ENCODE peak calls at places on chromosome 7, in four cellular contexts. I, B, K and M are unnamed samples.

GRCh38 chr7:29327455-29327854 is 132.9 kb downstream of the CHN2 start:
- DNase-seq in K (no peak), B (no peak), I (no peak), M (no peak)

GRCh38 chr7:76358053-76358477 is 726 bp downstream of the YWHAG start:
- DNase-seq in I (peak), K (no peak), B (peak), M (peak)

GRCh38 chr7:27520828-27521790 is 141.6 kb downstream of the HIBADH start:
- DNase-seq in K (no peak), I (no peak), B (peak), M (peak)

GRCh38 chr7:142301299-142301698 is 43.4 kb upstream of the PRSS58 start:
- DNase-seq in K (no peak), I (no peak), B (no peak), M (no peak)

GRCh38 chr7:8089036-8089780 is 120.6 kb downstream of the GLCCI1 start:
- DNase-seq in I (no peak), B (no peak), K (no peak), M (no peak)

GRCh38 chr7:101075646-101076045 is 9.6 kb upstream of the TRIM56 start:
- DNase-seq in I (no peak), B (no peak), K (no peak), M (no peak)

GRCh38 chr7:97307521-97308108 is 190.1 kb downstream of the SDHAF3 start:
- DNase-seq in I (no peak), B (peak), K (no peak), M (peak)

GRCh38 chr7:151245360-151246160 is 2.9 kb downstream of the SMARCD3 start:
- DNase-seq in K (no peak), I (peak), B (no peak), M (peak)

GRCh38 chr7:19677201-19677600 is 31.6 kb downstream of the POLR1F start:
- DNase-seq in I (no peak), B (peak), K (no peak), M (peak)

GRCh38 chr7:132998763-132999162 is 83.1 kb downstream of the CHCHD3 start:
- DNase-seq in I (no peak), K (no peak), B (peak), M (no peak)
- H3K4me3 ChIP-seq in I (no peak), K (no peak), B (no peak), M (no peak)

GRCh38 chr7:17786314-17786852 is 153.9 kb downstream of the SNX13 start:
- DNase-seq in I (no peak), B (no peak), K (no peak), M (no peak)
- H3K4me3 ChIP-seq in I (no peak), B (no peak), K (no peak), M (no peak)

DNA sequence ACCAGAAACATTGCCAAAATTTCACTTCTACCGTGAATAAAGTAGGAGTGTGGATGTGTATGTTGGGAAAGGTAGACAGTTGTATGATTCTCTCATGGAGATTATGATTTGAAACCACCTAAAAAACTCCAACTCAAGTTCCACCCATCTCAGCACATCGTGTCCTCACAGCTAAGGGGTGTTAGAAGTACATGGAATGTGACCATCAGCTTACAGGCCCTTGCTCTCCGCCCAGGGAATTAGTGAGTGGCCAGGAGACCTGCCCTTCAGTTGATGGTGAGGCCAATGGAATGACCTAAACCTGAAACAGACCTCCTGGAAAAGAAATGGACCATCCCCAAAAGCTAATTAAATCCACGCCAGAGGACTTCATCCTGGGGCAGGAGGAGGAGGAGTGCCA is 2.1 kb upstream of the WNT2 start:
- DNase-seq in K (no peak), B (no peak), I (no peak), M (peak)
- H3K4me3 ChIP-seq in K (no peak), B (no peak), I (no peak), M (peak)

DNA sequence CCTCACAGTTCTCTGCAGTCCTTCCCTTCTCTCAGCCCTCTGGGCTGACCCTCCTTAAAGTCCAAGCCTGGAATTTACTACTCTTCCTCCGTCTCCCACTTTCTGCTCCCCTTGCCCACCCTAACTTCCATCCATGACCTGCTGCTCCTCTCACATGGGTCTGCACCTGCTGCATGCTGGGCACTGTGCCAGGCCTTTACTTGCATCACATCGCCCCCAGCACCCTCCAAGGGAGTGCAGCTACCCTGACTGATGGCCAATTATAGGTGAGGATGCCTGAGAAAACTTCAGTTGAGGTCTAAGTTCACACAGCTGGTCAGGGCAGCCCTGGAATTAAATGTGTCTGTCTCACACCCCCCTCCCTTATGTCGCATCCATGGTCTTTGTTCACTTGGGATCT is 53.6 kb upstream of the ZPBP start:
- DNase-seq in K (no peak), I (no peak), B (no peak), M (no peak)
- H3K4me3 ChIP-seq in K (no peak), I (no peak), B (no peak), M (no peak)

GRCh38 chr7:57204411-57204811 is 72.2 kb upstream of the ZNF479 start:
- DNase-seq in I (no peak), B (no peak), K (no peak), M (no peak)
- H3K4me3 ChIP-seq in I (no peak), B (no peak), K (no peak), M (no peak)

GRCh38 chr7:155204744-155205367 is 92.8 kb upstream of the INSIG1 start:
- DNase-seq in K (no peak), B (no peak), I (no peak), M (no peak)
- H3K4me3 ChIP-seq in K (no peak), B (peak), I (peak), M (peak)

DNA sequence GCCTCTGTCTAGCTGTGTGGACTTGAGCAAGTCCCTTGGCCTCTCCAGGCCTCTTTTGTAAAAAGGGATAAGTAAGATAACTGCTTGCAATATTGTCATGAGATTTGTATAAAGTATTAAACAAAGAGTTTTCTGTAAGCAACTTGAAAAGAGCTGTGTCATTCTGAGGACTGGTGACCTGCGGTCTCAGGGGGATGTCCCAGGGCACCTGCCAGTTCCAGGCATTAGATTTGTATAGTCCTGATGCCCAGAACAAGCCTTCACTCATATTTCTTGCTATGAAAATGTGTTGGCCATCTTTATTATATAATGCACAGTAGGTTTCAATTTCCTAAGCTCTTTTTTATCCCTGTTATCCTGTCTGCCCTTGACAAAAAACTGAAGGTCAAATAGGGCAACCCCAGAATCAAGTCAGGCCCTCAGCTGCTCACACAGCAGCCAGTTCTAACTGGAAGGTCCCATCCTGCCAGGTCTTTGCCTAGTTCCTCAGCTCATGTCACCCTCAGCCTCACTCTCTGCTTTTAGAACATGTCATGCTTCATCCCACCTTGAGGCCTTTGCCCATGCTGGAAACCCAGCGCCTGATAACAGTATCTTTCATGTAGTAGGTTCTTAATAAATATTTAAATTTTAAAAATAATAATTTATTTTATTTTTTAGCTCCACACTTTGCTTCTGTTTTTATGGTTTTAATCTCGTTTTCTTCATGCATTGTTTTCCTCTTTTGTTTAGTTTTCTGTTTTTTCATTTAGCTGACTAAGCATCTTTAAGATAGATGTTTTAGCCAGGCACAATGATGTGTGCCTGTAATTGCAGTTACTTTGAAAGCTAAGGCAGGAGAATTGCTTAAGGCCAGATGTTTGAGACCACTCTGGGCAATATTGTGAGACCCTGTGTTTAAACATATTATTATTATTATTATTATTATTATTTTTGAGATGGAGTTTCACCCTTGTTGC is 87.5 kb upstream of the ZNF92 start:
- DNase-seq in B (no peak), K (no peak), I (no peak), M (no peak)
- H3K4me3 ChIP-seq in B (no peak), K (no peak), I (no peak), M (no peak)

GRCh38 chr7:44071726-44072363 is 6.5 kb upstream of the PGAM2 start:
- DNase-seq in K (peak), B (no peak), I (no peak), M (no peak)

GRCh38 chr7:44074349-44074695 is 8.0 kb downstream of the POLM start:
- DNase-seq in B (no peak), I (no peak), K (no peak), M (no peak)

GRCh38 chr7:44072364-44073231 is 7.2 kb upstream of the PGAM2 start:
- DNase-seq in I (peak), B (peak), K (peak), M (peak)

GRCh38 chr7:44075296-44076075 is 6.8 kb downstream of the POLM start:
- DNase-seq in B (no peak), K (no peak), I (no peak), M (no peak)

GRCh38 chr7:44073664-44074348 is 8.4 kb upstream of the PGAM2 start:
- DNase-seq in B (no peak), K (no peak), I (peak), M (peak)
- H3K4me3 ChIP-seq in B (no peak), K (no peak), I (no peak), M (no peak)